ENCODE peak calls at places on chromosome 2, in five cellular contexts. One of them, this sample, is unnamed.

GRCh38 chr2:43161650-43162542 is 64.5 kb downstream of the ZFP36L2 start:
- ATAC-seq in RWPE2: no peak
- ATAC-seq in stimulated activated naive CD8-positive, alpha-beta T cell treated with anti-CD3 and anti-CD28 coated beads, Interleukin-15, Interleukin-2, amounts not matched to agents 100 U/mL and 50 U/mL, for 24 hours: no peak
- ATAC-seq in effector memory CD8-positive, alpha-beta T cell: no peak
- ATAC-seq in activated CD8-positive, alpha-beta T cell treated with anti-CD3 and anti-CD28 coated beads for 36 hours: no peak
- ATAC-seq in this sample: no peak

GRCh38 chr2:210356944-210357343 is 42.0 kb upstream of the MYL1 start:
- ATAC-seq in RWPE2: no peak
- ATAC-seq in stimulated activated naive CD8-positive, alpha-beta T cell treated with anti-CD3 and anti-CD28 coated beads, Interleukin-15, Interleukin-2, amounts not matched to agents 100 U/mL and 50 U/mL, for 24 hours: no peak
- ATAC-seq in effector memory CD8-positive, alpha-beta T cell: no peak
- ATAC-seq in activated CD8-positive, alpha-beta T cell treated with anti-CD3 and anti-CD28 coated beads for 36 hours: no peak
- ATAC-seq in this sample: no peak

GRCh38 chr2:98861601-98862000 is 74.4 kb downstream of the CRACDL start:
- ATAC-seq in RWPE2: no peak
- ATAC-seq in stimulated activated naive CD8-positive, alpha-beta T cell treated with anti-CD3 and anti-CD28 coated beads, Interleukin-15, Interleukin-2, amounts not matched to agents 100 U/mL and 50 U/mL, for 24 hours: no peak
- ATAC-seq in effector memory CD8-positive, alpha-beta T cell: no peak
- ATAC-seq in activated CD8-positive, alpha-beta T cell treated with anti-CD3 and anti-CD28 coated beads for 36 hours: no peak
- ATAC-seq in this sample: no peak

GRCh38 chr2:190431907-190432306 is 23.8 kb downstream of the MFSD6 start:
- ATAC-seq in RWPE2: no peak
- ATAC-seq in stimulated activated naive CD8-positive, alpha-beta T cell treated with anti-CD3 and anti-CD28 coated beads, Interleukin-15, Interleukin-2, amounts not matched to agents 100 U/mL and 50 U/mL, for 24 hours: no peak
- ATAC-seq in effector memory CD8-positive, alpha-beta T cell: no peak
- ATAC-seq in activated CD8-positive, alpha-beta T cell treated with anti-CD3 and anti-CD28 coated beads for 36 hours: peak; percentile 27
- ATAC-seq in this sample: no peak

GRCh38 chr2:226580403-226580802 is 219.2 kb downstream of the IRS1 start:
- ATAC-seq in RWPE2: no peak
- ATAC-seq in stimulated activated naive CD8-positive, alpha-beta T cell treated with anti-CD3 and anti-CD28 coated beads, Interleukin-15, Interleukin-2, amounts not matched to agents 100 U/mL and 50 U/mL, for 24 hours: no peak
- ATAC-seq in effector memory CD8-positive, alpha-beta T cell: no peak
- ATAC-seq in activated CD8-positive, alpha-beta T cell treated with anti-CD3 and anti-CD28 coated beads for 36 hours: no peak
- ATAC-seq in this sample: no peak

GRCh38 chr2:239285071-239285931 is 115.5 kb downstream of the HDAC4 start:
- ATAC-seq in RWPE2: no peak
- ATAC-seq in stimulated activated naive CD8-positive, alpha-beta T cell treated with anti-CD3 and anti-CD28 coated beads, Interleukin-15, Interleukin-2, amounts not matched to agents 100 U/mL and 50 U/mL, for 24 hours: peak; percentile 59
- ATAC-seq in effector memory CD8-positive, alpha-beta T cell: peak; percentile 38
- ATAC-seq in activated CD8-positive, alpha-beta T cell treated with anti-CD3 and anti-CD28 coated beads for 36 hours: peak; percentile 61
- ATAC-seq in this sample: peak; percentile 12

GRCh38 chr2:20215183-20216040 is 9.5 kb downstream of the SDC1 start:
- ATAC-seq in RWPE2: no peak
- ATAC-seq in stimulated activated naive CD8-positive, alpha-beta T cell treated with anti-CD3 and anti-CD28 coated beads, Interleukin-15, Interleukin-2, amounts not matched to agents 100 U/mL and 50 U/mL, for 24 hours: no peak
- ATAC-seq in effector memory CD8-positive, alpha-beta T cell: no peak
- ATAC-seq in activated CD8-positive, alpha-beta T cell treated with anti-CD3 and anti-CD28 coated beads for 36 hours: no peak
- ATAC-seq in this sample: no peak

GRCh38 chr2:240296611-240297552 is 138.6 kb upstream of the GPC1 start:
- ATAC-seq in RWPE2: no peak
- ATAC-seq in stimulated activated naive CD8-positive, alpha-beta T cell treated with anti-CD3 and anti-CD28 coated beads, Interleukin-15, Interleukin-2, amounts not matched to agents 100 U/mL and 50 U/mL, for 24 hours: no peak
- ATAC-seq in effector memory CD8-positive, alpha-beta T cell: no peak
- ATAC-seq in activated CD8-positive, alpha-beta T cell treated with anti-CD3 and anti-CD28 coated beads for 36 hours: no peak
- ATAC-seq in this sample: no peak

GRCh38 chr2:212330263-212330662 is 208.3 kb downstream of the ERBB4 start:
- ATAC-seq in RWPE2: no peak
- ATAC-seq in stimulated activated naive CD8-positive, alpha-beta T cell treated with anti-CD3 and anti-CD28 coated beads, Interleukin-15, Interleukin-2, amounts not matched to agents 100 U/mL and 50 U/mL, for 24 hours: no peak
- ATAC-seq in effector memory CD8-positive, alpha-beta T cell: no peak
- ATAC-seq in activated CD8-positive, alpha-beta T cell treated with anti-CD3 and anti-CD28 coated beads for 36 hours: no peak
- ATAC-seq in this sample: no peak

GRCh38 chr2:19228720-19229119 is 129.7 kb downstream of the OSR1 start:
- ATAC-seq in RWPE2: peak; percentile 90
- ATAC-seq in stimulated activated naive CD8-positive, alpha-beta T cell treated with anti-CD3 and anti-CD28 coated beads, Interleukin-15, Interleukin-2, amounts not matched to agents 100 U/mL and 50 U/mL, for 24 hours: no peak
- ATAC-seq in effector memory CD8-positive, alpha-beta T cell: no peak
- ATAC-seq in activated CD8-positive, alpha-beta T cell treated with anti-CD3 and anti-CD28 coated beads for 36 hours: no peak
- ATAC-seq in this sample: peak; percentile 99

GRCh38 chr2:30232801-30233130 is 1.4 kb downstream of the LBH start:
- ATAC-seq in RWPE2: no peak
- ATAC-seq in stimulated activated naive CD8-positive, alpha-beta T cell treated with anti-CD3 and anti-CD28 coated beads, Interleukin-15, Interleukin-2, amounts not matched to agents 100 U/mL and 50 U/mL, for 24 hours: no peak
- ATAC-seq in effector memory CD8-positive, alpha-beta T cell: no peak
- ATAC-seq in activated CD8-positive, alpha-beta T cell treated with anti-CD3 and anti-CD28 coated beads for 36 hours: no peak
- ATAC-seq in this sample: no peak

GRCh38 chr2:213284105-213285090 is at the start of gene SPAG16:
- ATAC-seq in RWPE2: peak; percentile 95
- ATAC-seq in stimulated activated naive CD8-positive, alpha-beta T cell treated with anti-CD3 and anti-CD28 coated beads, Interleukin-15, Interleukin-2, amounts not matched to agents 100 U/mL and 50 U/mL, for 24 hours: peak; percentile 99
- ATAC-seq in effector memory CD8-positive, alpha-beta T cell: peak; percentile 93
- ATAC-seq in activated CD8-positive, alpha-beta T cell treated with anti-CD3 and anti-CD28 coated beads for 36 hours: peak; percentile 99
- ATAC-seq in this sample: peak; percentile 99

GRCh38 chr2:100875516-100876230 is 55.7 kb downstream of the NPAS2 start:
- ATAC-seq in RWPE2: no peak
- ATAC-seq in stimulated activated naive CD8-positive, alpha-beta T cell treated with anti-CD3 and anti-CD28 coated beads, Interleukin-15, Interleukin-2, amounts not matched to agents 100 U/mL and 50 U/mL, for 24 hours: no peak
- ATAC-seq in effector memory CD8-positive, alpha-beta T cell: no peak
- ATAC-seq in activated CD8-positive, alpha-beta T cell treated with anti-CD3 and anti-CD28 coated beads for 36 hours: peak; percentile 45
- ATAC-seq in this sample: peak; percentile 75

GRCh38 chr2:105969552-105969951 is 224.5 kb downstream of the UXS1 start:
- ATAC-seq in RWPE2: no peak
- ATAC-seq in stimulated activated naive CD8-positive, alpha-beta T cell treated with anti-CD3 and anti-CD28 coated beads, Interleukin-15, Interleukin-2, amounts not matched to agents 100 U/mL and 50 U/mL, for 24 hours: peak; percentile 32
- ATAC-seq in effector memory CD8-positive, alpha-beta T cell: no peak
- ATAC-seq in activated CD8-positive, alpha-beta T cell treated with anti-CD3 and anti-CD28 coated beads for 36 hours: peak; percentile 77
- ATAC-seq in this sample: peak; percentile 33

GRCh38 chr2:138720035-138720589 is 60.1 kb downstream of the NXPH2 start:
- ATAC-seq in RWPE2: no peak
- ATAC-seq in stimulated activated naive CD8-positive, alpha-beta T cell treated with anti-CD3 and anti-CD28 coated beads, Interleukin-15, Interleukin-2, amounts not matched to agents 100 U/mL and 50 U/mL, for 24 hours: no peak
- ATAC-seq in effector memory CD8-positive, alpha-beta T cell: no peak
- ATAC-seq in activated CD8-positive, alpha-beta T cell treated with anti-CD3 and anti-CD28 coated beads for 36 hours: no peak
- ATAC-seq in this sample: no peak

GRCh38 chr2:208077286-208077685 is 47.0 kb downstream of the CRYGD start:
- ATAC-seq in RWPE2: no peak
- ATAC-seq in stimulated activated naive CD8-positive, alpha-beta T cell treated with anti-CD3 and anti-CD28 coated beads, Interleukin-15, Interleukin-2, amounts not matched to agents 100 U/mL and 50 U/mL, for 24 hours: no peak
- ATAC-seq in effector memory CD8-positive, alpha-beta T cell: no peak
- ATAC-seq in activated CD8-positive, alpha-beta T cell treated with anti-CD3 and anti-CD28 coated beads for 36 hours: no peak
- ATAC-seq in this sample: no peak

GRCh38 chr2:21646449-21646848 is 522.7 kb downstream of the TDRD15 start:
- ATAC-seq in RWPE2: no peak
- ATAC-seq in stimulated activated naive CD8-positive, alpha-beta T cell treated with anti-CD3 and anti-CD28 coated beads, Interleukin-15, Interleukin-2, amounts not matched to agents 100 U/mL and 50 U/mL, for 24 hours: no peak
- ATAC-seq in effector memory CD8-positive, alpha-beta T cell: no peak
- ATAC-seq in activated CD8-positive, alpha-beta T cell treated with anti-CD3 and anti-CD28 coated beads for 36 hours: no peak
- ATAC-seq in this sample: no peak

GRCh38 chr2:134238371-134238770 is 15.5 kb upstream of the MGAT5 start:
- ATAC-seq in RWPE2: no peak
- ATAC-seq in stimulated activated naive CD8-positive, alpha-beta T cell treated with anti-CD3 and anti-CD28 coated beads, Interleukin-15, Interleukin-2, amounts not matched to agents 100 U/mL and 50 U/mL, for 24 hours: no peak
- ATAC-seq in effector memory CD8-positive, alpha-beta T cell: no peak
- ATAC-seq in activated CD8-positive, alpha-beta T cell treated with anti-CD3 and anti-CD28 coated beads for 36 hours: no peak
- ATAC-seq in this sample: no peak

GRCh38 chr2:143728498-143728897 is 599.3 kb downstream of the ARHGAP15 start:
- ATAC-seq in RWPE2: peak; percentile 55
- ATAC-seq in stimulated activated naive CD8-positive, alpha-beta T cell treated with anti-CD3 and anti-CD28 coated beads, Interleukin-15, Interleukin-2, amounts not matched to agents 100 U/mL and 50 U/mL, for 24 hours: no peak
- ATAC-seq in effector memory CD8-positive, alpha-beta T cell: peak; percentile 58
- ATAC-seq in activated CD8-positive, alpha-beta T cell treated with anti-CD3 and anti-CD28 coated beads for 36 hours: no peak
- ATAC-seq in this sample: peak; percentile 53

GRCh38 chr2:65046633-65047407 is 9.4 kb upstream of the CEP68 start:
- ATAC-seq in RWPE2: no peak
- ATAC-seq in stimulated activated naive CD8-positive, alpha-beta T cell treated with anti-CD3 and anti-CD28 coated beads, Interleukin-15, Interleukin-2, amounts not matched to agents 100 U/mL and 50 U/mL, for 24 hours: no peak
- ATAC-seq in effector memory CD8-positive, alpha-beta T cell: no peak
- ATAC-seq in activated CD8-positive, alpha-beta T cell treated with anti-CD3 and anti-CD28 coated beads for 36 hours: no peak
- ATAC-seq in this sample: no peak

GRCh38 chr2:8525582-8526402 is 156.1 kb upstream of the ID2 start:
- ATAC-seq in RWPE2: peak; percentile 79
- ATAC-seq in stimulated activated naive CD8-positive, alpha-beta T cell treated with anti-CD3 and anti-CD28 coated beads, Interleukin-15, Interleukin-2, amounts not matched to agents 100 U/mL and 50 U/mL, for 24 hours: no peak
- ATAC-seq in effector memory CD8-positive, alpha-beta T cell: peak; percentile 17
- ATAC-seq in activated CD8-positive, alpha-beta T cell treated with anti-CD3 and anti-CD28 coated beads for 36 hours: peak; percentile 20
- ATAC-seq in this sample: peak; percentile 76

GRCh38 chr2:112811276-112811831 is 25.2 kb downstream of the IL1B start:
- ATAC-seq in RWPE2: no peak
- ATAC-seq in stimulated activated naive CD8-positive, alpha-beta T cell treated with anti-CD3 and anti-CD28 coated beads, Interleukin-15, Interleukin-2, amounts not matched to agents 100 U/mL and 50 U/mL, for 24 hours: no peak
- ATAC-seq in effector memory CD8-positive, alpha-beta T cell: no peak
- ATAC-seq in activated CD8-positive, alpha-beta T cell treated with anti-CD3 and anti-CD28 coated beads for 36 hours: no peak
- ATAC-seq in this sample: peak; percentile 2

GRCh38 chr2:69514406-69514805 is 77.2 kb upstream of the NFU1 start:
- ATAC-seq in RWPE2: no peak
- ATAC-seq in stimulated activated naive CD8-positive, alpha-beta T cell treated with anti-CD3 and anti-CD28 coated beads, Interleukin-15, Interleukin-2, amounts not matched to agents 100 U/mL and 50 U/mL, for 24 hours: no peak
- ATAC-seq in effector memory CD8-positive, alpha-beta T cell: no peak
- ATAC-seq in activated CD8-positive, alpha-beta T cell treated with anti-CD3 and anti-CD28 coated beads for 36 hours: no peak
- ATAC-seq in this sample: no peak

GRCh38 chr2:157893611-157894010 is 17.5 kb upstream of the ACVR1 start:
- ATAC-seq in RWPE2: no peak
- ATAC-seq in stimulated activated naive CD8-positive, alpha-beta T cell treated with anti-CD3 and anti-CD28 coated beads, Interleukin-15, Interleukin-2, amounts not matched to agents 100 U/mL and 50 U/mL, for 24 hours: no peak
- ATAC-seq in effector memory CD8-positive, alpha-beta T cell: no peak
- ATAC-seq in activated CD8-positive, alpha-beta T cell treated with anti-CD3 and anti-CD28 coated beads for 36 hours: no peak
- ATAC-seq in this sample: no peak

GRCh38 chr2:29459445-29460179 is 344.4 kb downstream of the CLIP4 start:
- ATAC-seq in RWPE2: peak; percentile 80
- ATAC-seq in stimulated activated naive CD8-positive, alpha-beta T cell treated with anti-CD3 and anti-CD28 coated beads, Interleukin-15, Interleukin-2, amounts not matched to agents 100 U/mL and 50 U/mL, for 24 hours: no peak
- ATAC-seq in effector memory CD8-positive, alpha-beta T cell: no peak
- ATAC-seq in activated CD8-positive, alpha-beta T cell treated with anti-CD3 and anti-CD28 coated beads for 36 hours: no peak
- ATAC-seq in this sample: no peak

GRCh38 chr2:224957540-224958465 is 84.5 kb downstream of the DOCK10 start:
- ATAC-seq in RWPE2: no peak
- ATAC-seq in stimulated activated naive CD8-positive, alpha-beta T cell treated with anti-CD3 and anti-CD28 coated beads, Interleukin-15, Interleukin-2, amounts not matched to agents 100 U/mL and 50 U/mL, for 24 hours: peak; percentile 52
- ATAC-seq in effector memory CD8-positive, alpha-beta T cell: peak; percentile 48
- ATAC-seq in activated CD8-positive, alpha-beta T cell treated with anti-CD3 and anti-CD28 coated beads for 36 hours: peak; percentile 64
- ATAC-seq in this sample: peak; percentile 31

This sample was measured in esophagus mucosa.